ENCODE peak calls at places on chromosomes 1 and 21, in five cellular contexts. One of them, this sample, is unnamed.

GRCh38 chr1:2411801-2412394 is 466 bp downstream of the PEX10 start:
- DNase-seq in GM12878: no peak
- DNase-seq in NT2/D1: no peak
- DNase-seq in HepG2: no peak
- DNase-seq in H1: no peak
- DNase-seq in this sample: peak

GRCh38 chr1:203476223-203476622 is 617 bp downstream of the PRELP start:
- DNase-seq in NT2/D1: no peak
- DNase-seq in HepG2: no peak
- DNase-seq in GM12878: no peak
- DNase-seq in H1: no peak
- DNase-seq in this sample: no peak

GRCh38 chr1:205438213-205439158 is 16.6 kb upstream of the LEMD1 start:
- DNase-seq in H1: peak
- DNase-seq in HepG2: peak
- DNase-seq in GM12878: no peak
- DNase-seq in NT2/D1: no peak
- DNase-seq in this sample: peak

GRCh38 chr21:39176312-39176711 is 6.9 kb downstream of the PSMG1 start:
- DNase-seq in H1: no peak
- DNase-seq in NT2/D1: no peak
- DNase-seq in HepG2: no peak
- DNase-seq in GM12878: no peak
- DNase-seq in this sample: no peak

GRCh38 chr1:25690396-25690956 is 73.9 kb downstream of the MAN1C1 start:
- DNase-seq in GM12878: no peak
- DNase-seq in H1: no peak
- DNase-seq in NT2/D1: no peak
- DNase-seq in HepG2: no peak
- DNase-seq in this sample: no peak

GRCh38 chr1:94641990-94642389 is 100.4 kb upstream of the F3 start:
- DNase-seq in H1: no peak
- DNase-seq in GM12878: no peak
- DNase-seq in NT2/D1: no peak
- DNase-seq in HepG2: no peak
- DNase-seq in this sample: no peak

GRCh38 chr1:22826630-22827580 is 116.3 kb downstream of the EPHB2 start:
- DNase-seq in HepG2: no peak
- DNase-seq in H1: no peak
- DNase-seq in NT2/D1: peak
- DNase-seq in GM12878: no peak
- DNase-seq in this sample: no peak

GRCh38 chr1:69836961-69837636 is 269.4 kb downstream of the LRRC7 start:
- DNase-seq in H1: no peak
- DNase-seq in NT2/D1: no peak
- DNase-seq in HepG2: no peak
- DNase-seq in GM12878: no peak
- DNase-seq in this sample: no peak

GRCh38 chr1:41610361-41610760 is 125.9 kb upstream of the EDN2 start:
- DNase-seq in HepG2: no peak
- DNase-seq in GM12878: no peak
- DNase-seq in NT2/D1: no peak
- DNase-seq in H1: no peak
- DNase-seq in this sample: no peak

GRCh38 chr1:230031131-230031530 is 35.9 kb upstream of the GALNT2 start:
- DNase-seq in NT2/D1: no peak
- DNase-seq in HepG2: no peak
- DNase-seq in H1: no peak
- DNase-seq in GM12878: no peak
- DNase-seq in this sample: no peak

GRCh38 chr21:32427958-32428623 is 15.6 kb downstream of the EVA1C start:
- DNase-seq in HepG2: no peak
- DNase-seq in GM12878: no peak
- DNase-seq in H1: no peak
- DNase-seq in NT2/D1: no peak
- DNase-seq in this sample: no peak

GRCh38 chr21:22890656-22891055 is 1892.4 kb downstream of the NCAM2 start:
- DNase-seq in NT2/D1: no peak
- DNase-seq in HepG2: no peak
- DNase-seq in H1: no peak
- DNase-seq in GM12878: no peak
- DNase-seq in this sample: no peak

GRCh38 chr1:193884848-193885558 is 698.6 kb upstream of the B3GALT2 start:
- DNase-seq in GM12878: no peak
- DNase-seq in H1: no peak
- DNase-seq in NT2/D1: no peak
- DNase-seq in HepG2: no peak
- DNase-seq in this sample: no peak

GRCh38 chr1:220874201-220874655 is 5.0 kb upstream of the HLX start:
- DNase-seq in HepG2: peak
- DNase-seq in NT2/D1: peak
- DNase-seq in H1: peak
- DNase-seq in GM12878: no peak
- DNase-seq in this sample: peak

GRCh38 chr1:231603598-231604275 is 22.9 kb upstream of the DISC1 start:
- DNase-seq in GM12878: no peak
- DNase-seq in HepG2: peak
- DNase-seq in H1: peak
- DNase-seq in NT2/D1: peak
- DNase-seq in this sample: peak

GRCh38 chr1:219792337-219793021 is 135.9 kb downstream of the SLC30A10 start:
- DNase-seq in NT2/D1: no peak
- DNase-seq in HepG2: no peak
- DNase-seq in GM12878: no peak
- DNase-seq in H1: no peak
- DNase-seq in this sample: no peak

GRCh38 chr21:26057488-26058170 is 112.9 kb downstream of the APP start:
- DNase-seq in H1: no peak
- DNase-seq in HepG2: no peak
- DNase-seq in NT2/D1: no peak
- DNase-seq in GM12878: no peak
- DNase-seq in this sample: no peak

GRCh38 chr1:245380790-245381535 is 226.2 kb downstream of the KIF26B start:
- DNase-seq in NT2/D1: no peak
- DNase-seq in HepG2: no peak
- DNase-seq in GM12878: no peak
- DNase-seq in H1: peak
- DNase-seq in this sample: peak
- TF ChIP-seq SUZ12 in NT2/D1: no peak
- TF ChIP-seq SUZ12 in HepG2: no peak
- TF ChIP-seq SUZ12 in GM12878: no peak
- TF ChIP-seq SUZ12 in H1: no peak
- TF ChIP-seq SUZ12 in this sample: no peak

GRCh38 chr21:45309541-45310381 is 22.1 kb upstream of the POFUT2 start:
- DNase-seq in GM12878: no peak
- DNase-seq in NT2/D1: no peak
- DNase-seq in H1: no peak
- DNase-seq in HepG2: no peak
- DNase-seq in this sample: no peak
- TF ChIP-seq SUZ12 in GM12878: no peak
- TF ChIP-seq SUZ12 in NT2/D1: no peak
- TF ChIP-seq SUZ12 in H1: no peak
- TF ChIP-seq SUZ12 in HepG2: no peak
- TF ChIP-seq SUZ12 in this sample: no peak

GRCh38 chr1:157410457-157410856 is 141.9 kb downstream of the FCRL5 start:
- DNase-seq in NT2/D1: no peak
- DNase-seq in HepG2: no peak
- DNase-seq in GM12878: no peak
- DNase-seq in H1: no peak
- DNase-seq in this sample: no peak

GRCh38 chr1:157412308-157412707 is 140.0 kb downstream of the FCRL5 start:
- DNase-seq in H1: no peak
- DNase-seq in HepG2: no peak
- DNase-seq in GM12878: no peak
- DNase-seq in NT2/D1: no peak
- DNase-seq in this sample: no peak

GRCh38 chr1:157409927-157410326 is 142.4 kb downstream of the FCRL5 start:
- DNase-seq in HepG2: no peak
- DNase-seq in NT2/D1: no peak
- DNase-seq in GM12878: no peak
- DNase-seq in H1: no peak
- DNase-seq in this sample: no peak

GRCh38 chr1:157411064-157411463 is 141.3 kb downstream of the FCRL5 start:
- DNase-seq in H1: no peak
- DNase-seq in GM12878: no peak
- DNase-seq in NT2/D1: no peak
- DNase-seq in HepG2: no peak
- DNase-seq in this sample: no peak

GRCh38 chr1:157411769-157412168 is 140.5 kb downstream of the FCRL5 start:
- DNase-seq in HepG2: no peak
- DNase-seq in NT2/D1: no peak
- DNase-seq in GM12878: no peak
- DNase-seq in H1: no peak
- DNase-seq in this sample: no peak
- TF ChIP-seq SUZ12 in HepG2: no peak
- TF ChIP-seq SUZ12 in NT2/D1: no peak
- TF ChIP-seq SUZ12 in GM12878: no peak
- TF ChIP-seq SUZ12 in H1: no peak
- TF ChIP-seq SUZ12 in this sample: no peak

GRCh38 chr1:10610901-10611600 is 136.3 kb downstream of the PEX14 start:
- DNase-seq in NT2/D1: no peak
- DNase-seq in HepG2: no peak
- DNase-seq in GM12878: no peak
- DNase-seq in H1: no peak
- DNase-seq in this sample: no peak
- TF ChIP-seq SUZ12 in NT2/D1: no peak
- TF ChIP-seq SUZ12 in HepG2: no peak
- TF ChIP-seq SUZ12 in GM12878: no peak
- TF ChIP-seq SUZ12 in H1: no peak
- TF ChIP-seq SUZ12 in this sample: no peak

GRCh38 chr1:183694035-183694434 is 40.9 kb upstream of the APOBEC4 start:
- DNase-seq in GM12878: no peak
- DNase-seq in HepG2: no peak
- DNase-seq in H1: no peak
- DNase-seq in NT2/D1: no peak
- DNase-seq in this sample: no peak
- TF ChIP-seq SUZ12 in GM12878: no peak
- TF ChIP-seq SUZ12 in HepG2: no peak
- TF ChIP-seq SUZ12 in H1: no peak
- TF ChIP-seq SUZ12 in NT2/D1: no peak
- TF ChIP-seq SUZ12 in this sample: no peak

GRCh38 chr1:37478890-37479254 is 4.5 kb downstream of the ZC3H12A start:
- DNase-seq in NT2/D1: no peak
- DNase-seq in HepG2: peak
- DNase-seq in GM12878: no peak
- DNase-seq in H1: no peak
- DNase-seq in this sample: no peak
- TF ChIP-seq SUZ12 in NT2/D1: no peak
- TF ChIP-seq SUZ12 in HepG2: no peak
- TF ChIP-seq SUZ12 in GM12878: no peak
- TF ChIP-seq SUZ12 in H1: no peak
- TF ChIP-seq SUZ12 in this sample: no peak

GRCh38 chr21:36854391-36854790 is 112.1 kb downstream of the HLCS start:
- DNase-seq in H1: peak
- DNase-seq in HepG2: peak
- DNase-seq in NT2/D1: peak
- DNase-seq in GM12878: no peak
- DNase-seq in this sample: peak
- TF ChIP-seq SUZ12 in H1: no peak
- TF ChIP-seq SUZ12 in HepG2: no peak
- TF ChIP-seq SUZ12 in NT2/D1: no peak
- TF ChIP-seq SUZ12 in GM12878: no peak
- TF ChIP-seq SUZ12 in this sample: no peak

DNA sequence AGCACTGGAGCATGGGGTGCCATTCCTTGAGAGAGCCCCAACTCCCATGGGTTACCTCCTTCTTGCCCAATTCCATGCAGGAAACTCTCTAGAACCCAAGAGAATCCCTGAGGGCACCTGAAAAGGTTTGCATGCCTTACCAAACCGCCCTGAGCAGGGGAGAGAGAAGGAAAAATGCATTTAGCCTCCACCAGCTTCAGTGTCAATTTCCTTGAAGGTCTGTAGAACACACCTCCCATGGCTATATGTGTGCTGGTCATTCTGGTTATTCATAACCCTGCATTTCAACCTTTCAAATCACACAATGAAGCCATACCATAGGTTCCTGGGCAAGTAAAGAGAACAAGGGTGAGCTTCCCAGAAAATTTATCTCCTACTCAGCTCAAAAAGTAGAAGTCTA is 39.6 kb downstream of the HSD3B1 start:
- DNase-seq in NT2/D1: no peak
- DNase-seq in H1: no peak
- DNase-seq in HepG2: no peak
- DNase-seq in GM12878: no peak
- DNase-seq in this sample: no peak
- TF ChIP-seq SUZ12 in NT2/D1: no peak
- TF ChIP-seq SUZ12 in H1: no peak
- TF ChIP-seq SUZ12 in HepG2: no peak
- TF ChIP-seq SUZ12 in GM12878: no peak
- TF ChIP-seq SUZ12 in this sample: no peak

GRCh38 chr1:65991694-65992093 is 199.0 kb downstream of the PDE4B start:
- DNase-seq in GM12878: no peak
- DNase-seq in NT2/D1: no peak
- DNase-seq in HepG2: no peak
- DNase-seq in H1: no peak
- DNase-seq in this sample: no peak
- TF ChIP-seq SUZ12 in GM12878: no peak
- TF ChIP-seq SUZ12 in NT2/D1: no peak
- TF ChIP-seq SUZ12 in HepG2: no peak
- TF ChIP-seq SUZ12 in H1: no peak
- TF ChIP-seq SUZ12 in this sample: no peak

GRCh38 chr1:73980324-73981040 is 217.5 kb downstream of the LRRIQ3 start:
- DNase-seq in NT2/D1: no peak
- DNase-seq in H1: no peak
- DNase-seq in GM12878: no peak
- DNase-seq in HepG2: peak
- DNase-seq in this sample: no peak
- TF ChIP-seq SUZ12 in NT2/D1: no peak
- TF ChIP-seq SUZ12 in H1: no peak
- TF ChIP-seq SUZ12 in GM12878: no peak
- TF ChIP-seq SUZ12 in HepG2: no peak
- TF ChIP-seq SUZ12 in this sample: no peak